ENCODE peak calls at places on chromosomes 6 and 20, in ten cellular contexts. W, S, O, K, N, X, Q, P, T and L are unnamed samples.

GRCh38 chr6:48084201-48084600 is 26.8 kb downstream of the PTCHD4 start:
- DNase-seq in W (no peak), S (no peak), O (no peak), K (peak), N (no peak), X (no peak), Q (no peak), P (no peak), T (no peak), L (no peak)

GRCh38 chr20:44829688-44830087 is 19.3 kb upstream of the RIMS4 start:
- DNase-seq in W (no peak), S (no peak), O (no peak), K (no peak), N (no peak), X (no peak), Q (no peak), P (no peak), T (no peak), L (no peak)

GRCh38 chr6:2665169-2666070 is 85.3 kb downstream of the MYLK4 start:
- DNase-seq in W (no peak), S (no peak), O (peak), K (peak), N (no peak), X (no peak), Q (no peak), P (no peak), T (no peak), L (no peak)

GRCh38 chr6:159109391-159109790 is 59.8 kb upstream of the FNDC1 start:
- DNase-seq in W (no peak), S (no peak), O (no peak), K (no peak), N (no peak), X (no peak), Q (no peak), P (no peak), T (no peak), L (no peak)

GRCh38 chr6:42374027-42374669 is 77.6 kb downstream of the TRERF1 start:
- DNase-seq in W (no peak), S (no peak), O (no peak), K (no peak), N (no peak), X (no peak), Q (no peak), P (no peak), T (no peak), L (no peak)

GRCh38 chr6:155628315-155628714 is 172.7 kb upstream of the NOX3 start:
- DNase-seq in W (no peak), S (no peak), O (no peak), K (no peak), N (no peak), X (no peak), Q (no peak), P (no peak), T (no peak), L (no peak)

GRCh38 chr6:126540161-126540560 is 200.2 kb downstream of the CENPW start:
- DNase-seq in W (no peak), S (no peak), O (no peak), K (no peak), N (no peak), X (no peak), Q (no peak), P (no peak), T (no peak), L (no peak)

GRCh38 chr6:3999800-4000661 is 78.9 kb downstream of the FAM217A start:
- DNase-seq in W (no peak), S (no peak), O (no peak), K (no peak), N (no peak), X (no peak), Q (no peak), P (no peak), T (no peak), L (no peak)

GRCh38 chr6:85419046-85419759 is 30.7 kb upstream of the NT5E start:
- DNase-seq in W (no peak), S (no peak), O (peak), K (peak), N (no peak), X (no peak), Q (no peak), P (no peak), T (no peak), L (no peak)

GRCh38 chr6:10655508-10656055 is 38.8 kb downstream of the C6orf52 start:
- DNase-seq in W (no peak), S (no peak), O (no peak), K (no peak), N (no peak), X (no peak), Q (no peak), P (no peak), T (no peak), L (no peak)

GRCh38 chr20:21106171-21106694 is at the start of gene LINC00237:
- DNase-seq in W (no peak), S (no peak), O (no peak), K (no peak), N (no peak), X (peak), Q (peak), P (peak), T (no peak), L (no peak)

GRCh38 chr20:19646963-19647362 is 111.1 kb upstream of the RIN2 start:
- DNase-seq in W (no peak), S (no peak), O (no peak), K (no peak), N (no peak), X (no peak), Q (no peak), P (no peak), T (no peak), L (no peak)

DNA sequence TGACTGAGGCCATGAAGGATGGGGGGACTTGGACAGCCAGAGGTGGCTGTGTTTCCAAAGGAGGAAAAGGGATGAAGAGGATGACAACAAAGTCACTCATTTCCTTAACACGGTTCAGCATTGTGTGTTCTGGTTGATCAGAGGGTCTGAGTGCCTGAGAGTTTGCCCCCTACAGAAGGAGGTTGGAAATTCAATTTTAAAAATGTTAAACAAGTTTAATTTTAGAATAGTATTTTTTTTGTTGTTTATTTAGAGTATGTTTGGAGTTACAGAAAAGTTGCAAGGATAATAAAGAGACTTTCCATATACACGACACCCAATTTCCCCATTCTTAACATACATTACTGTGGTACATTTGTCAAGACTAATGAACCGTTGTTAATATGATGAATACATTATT is 10.3 kb upstream of the VAPB start:
- DNase-seq in W (no peak), S (no peak), O (no peak), K (no peak), N (no peak), X (no peak), Q (no peak), P (no peak), T (no peak), L (no peak)
- TF ChIP-seq CTCF in W (no peak), S (no peak), O (no peak), K (peak), N (no peak), X (peak), Q (peak), P (no peak), T (peak), L (no peak)

GRCh38 chr20:8545212-8545611 is 413.1 kb downstream of the PLCB1 start:
- DNase-seq in W (peak), S (no peak), O (peak), K (peak), N (no peak), X (no peak), Q (no peak), P (no peak), T (no peak), L (no peak)

GRCh38 chr20:8535403-8536003 is 403.4 kb downstream of the PLCB1 start:
- DNase-seq in W (no peak), S (no peak), O (no peak), K (peak), N (no peak), X (peak), Q (no peak), P (no peak), T (peak), L (peak)

GRCh38 chr20:8536219-8536618 is 404.2 kb downstream of the PLCB1 start:
- DNase-seq in W (no peak), S (no peak), O (no peak), K (no peak), N (no peak), X (no peak), Q (no peak), P (no peak), T (no peak), L (no peak)

GRCh38 chr20:8542115-8542486 is 410.0 kb downstream of the PLCB1 start:
- DNase-seq in W (no peak), S (no peak), O (no peak), K (no peak), N (no peak), X (peak), Q (no peak), P (no peak), T (no peak), L (no peak)

GRCh38 chr20:8540466-8540865 is 408.4 kb downstream of the PLCB1 start:
- DNase-seq in W (no peak), S (no peak), O (no peak), K (no peak), N (no peak), X (no peak), Q (no peak), P (no peak), T (no peak), L (no peak)
- TF ChIP-seq CTCF in W (no peak), S (no peak), O (no peak), K (no peak), N (no peak), X (no peak), Q (no peak), P (no peak), T (no peak), L (no peak)

DNA sequence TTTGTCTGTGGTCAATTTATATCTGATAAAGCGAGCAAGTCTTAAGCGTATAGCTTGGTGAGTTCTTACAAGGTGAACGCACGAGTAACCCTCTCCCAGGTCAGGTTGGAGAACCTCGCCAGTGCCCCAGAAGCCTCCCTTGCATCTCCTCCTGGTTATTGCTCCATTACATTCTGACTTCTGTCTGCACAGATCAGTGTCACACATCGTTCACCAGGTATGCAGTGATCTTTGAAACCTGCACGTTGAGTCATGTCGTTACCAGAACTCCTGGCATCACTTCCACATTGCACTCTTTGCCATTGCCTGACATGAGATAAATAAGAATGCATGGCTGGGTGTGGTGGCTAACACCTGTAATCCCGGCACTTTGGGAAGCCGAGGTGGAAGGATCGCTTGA is 44.2 kb downstream of the AKAP12 start:
- DNase-seq in W (no peak), S (no peak), O (no peak), K (no peak), N (no peak), X (no peak), Q (no peak), P (no peak), T (no peak), L (no peak)
- TF ChIP-seq CTCF in W (no peak), S (no peak), O (no peak), K (no peak), N (no peak), X (no peak), Q (no peak), P (no peak), T (no peak), L (no peak)

GRCh38 chr6:73516712-73517489 is 3.9 kb downstream of the EEF1A1 start:
- DNase-seq in W (no peak), S (no peak), O (no peak), K (peak), N (no peak), X (no peak), Q (no peak), P (no peak), T (no peak), L (no peak)

GRCh38 chr6:73513496-73513854 is 7.4 kb downstream of the EEF1A1 start:
- DNase-seq in W (no peak), S (no peak), O (no peak), K (peak), N (no peak), X (no peak), Q (no peak), P (no peak), T (no peak), L (no peak)

GRCh38 chr6:73511796-73512195 is 9.0 kb downstream of the EEF1A1 start:
- DNase-seq in W (no peak), S (no peak), O (no peak), K (no peak), N (no peak), X (no peak), Q (peak), P (no peak), T (no peak), L (no peak)

GRCh38 chr6:73514746-73515110 is 6.1 kb downstream of the EEF1A1 start:
- DNase-seq in W (no peak), S (no peak), O (no peak), K (peak), N (no peak), X (no peak), Q (peak), P (no peak), T (no peak), L (no peak)

GRCh38 chr6:73515204-73516101 is 5.4 kb downstream of the EEF1A1 start:
- DNase-seq in W (no peak), S (no peak), O (peak), K (peak), N (peak), X (peak), Q (peak), P (no peak), T (peak), L (no peak)
- TF ChIP-seq CTCF in W (peak), S (peak), O (peak), K (peak), N (peak), X (peak), Q (peak), P (peak), T (peak), L (peak)

GRCh38 chr6:113907107-113907506 is 50.0 kb downstream of the MARCKS start:
- DNase-seq in W (no peak), S (no peak), O (no peak), K (peak), N (no peak), X (no peak), Q (no peak), P (no peak), T (no peak), L (no peak)
- TF ChIP-seq CTCF in W (peak), S (no peak), O (no peak), K (peak), N (no peak), X (no peak), Q (no peak), P (no peak), T (no peak), L (no peak)

GRCh38 chr20:38965264-38965663 is 3.1 kb downstream of the DHX35 start:
- DNase-seq in W (no peak), S (no peak), O (no peak), K (no peak), N (no peak), X (no peak), Q (no peak), P (no peak), T (no peak), L (no peak)

GRCh38 chr20:38962898-38963484 is 847 bp downstream of the DHX35 start:
- DNase-seq in W (no peak), S (no peak), O (no peak), K (no peak), N (no peak), X (no peak), Q (no peak), P (no peak), T (no peak), L (no peak)

GRCh38 chr20:38963745-38964144 is 1.6 kb downstream of the DHX35 start:
- DNase-seq in W (no peak), S (no peak), O (no peak), K (no peak), N (no peak), X (no peak), Q (no peak), P (no peak), T (no peak), L (no peak)

GRCh38 chr20:38961530-38962043 is 557 bp upstream of the DHX35 start:
- DNase-seq in W (no peak), S (no peak), O (no peak), K (no peak), N (no peak), X (no peak), Q (no peak), P (no peak), T (peak), L (no peak)

GRCh38 chr20:38962044-38962897 is at the start of gene DHX35:
- DNase-seq in W (peak), S (peak), O (peak), K (peak), N (peak), X (peak), Q (peak), P (peak), T (peak), L (peak)
- TF ChIP-seq CTCF in W (peak), S (peak), O (peak), K (peak), N (peak), X (peak), Q (no peak), P (no peak), T (no peak), L (no peak)

DNA sequence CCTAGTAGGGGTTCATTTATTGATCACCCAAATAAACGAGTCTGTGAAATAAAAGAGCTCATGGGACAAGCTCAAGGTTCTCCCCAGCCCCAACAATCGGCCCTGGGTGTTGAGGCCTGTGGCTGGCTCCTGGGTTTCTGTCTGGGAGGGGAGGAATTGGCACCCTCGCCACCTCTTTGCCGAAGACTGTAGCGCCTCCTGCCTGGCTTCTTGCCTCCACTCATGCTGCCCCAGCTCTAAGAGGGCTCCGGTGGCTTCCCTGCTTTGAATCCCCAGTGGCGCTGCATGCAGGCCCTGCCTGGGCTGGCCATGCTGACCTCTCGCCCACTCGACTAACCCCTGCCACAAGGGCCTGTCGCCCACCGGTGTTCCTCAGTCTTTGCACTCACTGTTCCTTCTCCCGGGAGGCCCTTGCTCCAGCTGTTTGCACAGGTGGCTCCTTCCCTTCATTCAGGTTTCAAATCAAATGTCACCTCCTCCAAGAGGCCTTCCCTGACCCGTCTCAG is 5.4 kb downstream of the MLN start:
- DNase-seq in W (no peak), S (no peak), O (no peak), K (no peak), N (no peak), X (no peak), Q (no peak), P (peak), T (no peak), L (no peak)
- TF ChIP-seq CTCF in W (no peak), S (no peak), O (no peak), K (no peak), N (no peak), X (no peak), Q (peak), P (no peak), T (no peak), L (no peak)

DNA sequence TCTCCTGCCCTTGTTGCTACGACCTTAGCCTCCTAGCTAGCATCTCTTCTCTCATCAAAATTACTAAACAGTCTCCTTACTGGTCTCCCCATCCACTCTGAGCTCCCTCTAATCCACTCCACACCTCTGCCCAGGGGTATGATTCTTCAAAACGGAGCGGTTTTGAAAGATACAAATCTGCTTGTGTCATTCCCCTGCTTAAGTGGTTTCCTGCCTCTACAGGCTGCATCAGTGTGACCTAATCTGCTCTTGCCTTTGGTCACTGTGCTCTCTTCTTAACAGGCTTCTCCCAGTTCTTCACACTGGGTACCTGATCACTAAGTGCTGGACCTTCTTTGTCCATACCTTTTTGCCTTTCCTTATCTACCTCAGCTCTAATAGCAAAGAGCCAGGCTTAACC is 196.0 kb downstream of the BTBD9 start:
- DNase-seq in W (no peak), S (no peak), O (no peak), K (no peak), N (no peak), X (no peak), Q (no peak), P (no peak), T (no peak), L (no peak)
- TF ChIP-seq CTCF in W (no peak), S (no peak), O (no peak), K (no peak), N (no peak), X (no peak), Q (no peak), P (no peak), T (no peak), L (no peak)

GRCh38 chr6:68447112-68447511 is 188.0 kb upstream of the ADGRB3 start:
- DNase-seq in W (no peak), S (no peak), O (no peak), K (no peak), N (no peak), X (no peak), Q (peak), P (no peak), T (no peak), L (no peak)

GRCh38 chr6:68445926-68446325 is 189.2 kb upstream of the ADGRB3 start:
- DNase-seq in W (no peak), S (no peak), O (no peak), K (no peak), N (no peak), X (no peak), Q (no peak), P (no peak), T (no peak), L (no peak)

GRCh38 chr6:68443704-68444103 is 191.4 kb upstream of the ADGRB3 start:
- DNase-seq in W (no peak), S (no peak), O (no peak), K (no peak), N (no peak), X (no peak), Q (no peak), P (no peak), T (no peak), L (no peak)
- TF ChIP-seq CTCF in W (no peak), S (peak), O (peak), K (no peak), N (no peak), X (peak), Q (peak), P (no peak), T (no peak), L (peak)

GRCh38 chr20:59515906-59516209 is 88.5 kb upstream of the PHACTR3 start:
- DNase-seq in W (no peak), S (no peak), O (no peak), K (no peak), N (no peak), X (no peak), Q (no peak), P (no peak), T (no peak), L (no peak)
- TF ChIP-seq CTCF in W (no peak), S (no peak), O (no peak), K (no peak), N (no peak), X (no peak), Q (no peak), P (no peak), T (no peak), L (peak)